ENCODE peak calls at places on chromosomes 4 and X, in seven cellular contexts. M, Y, K, T, Z, Q and P are unnamed samples.

GRCh38 chr4:161696957-161697356 is 466.8 kb downstream of the FSTL5 start:
- DNase-seq in Q (no peak), M (no peak), Y (no peak), K (peak; percentile 10), T (no peak), Z (no peak), P (no peak)

GRCh38 chr4:81919238-81919637 is 447.5 kb upstream of the RASGEF1B start:
- DNase-seq in Q (peak; percentile 4), T (no peak), M (no peak), Z (no peak), K (peak; percentile 60), Y (no peak), P (peak; percentile 13)

GRCh38 chrX:130111220-130111934 is 1.1 kb upstream of the ELF4 start:
- DNase-seq in T (no peak), Y (no peak), Z (no peak), K (peak; percentile 32), Q (peak; percentile 30), M (no peak), P (peak; percentile 42)

GRCh38 chr4:69781458-69782418 is 21.3 kb upstream of the SULT1B1 start:
- DNase-seq in Y (no peak), Z (no peak), T (no peak), K (no peak), M (no peak), Q (no peak), P (no peak)

GRCh38 chr4:27887646-27888045 is 1027.0 kb downstream of the STIM2 start:
- DNase-seq in Q (no peak), T (no peak), K (no peak), Z (no peak), M (no peak), Y (no peak), P (no peak)

GRCh38 chr4:170529760-170530440 is 440.1 kb upstream of the AADAT start:
- DNase-seq in M (no peak), K (no peak), Y (no peak), Q (no peak), T (no peak), Z (no peak), P (no peak)

GRCh38 chr4:113276448-113277158 is 227.2 kb downstream of the ANK2 start:
- DNase-seq in Y (no peak), K (no peak), T (no peak), M (no peak), Q (peak; percentile 70), Z (no peak), P (no peak)

GRCh38 chrX:116318672-116319071 is 117.7 kb upstream of the SLC6A14 start:
- DNase-seq in T (no peak), M (no peak), K (peak; percentile 40), Q (no peak), Y (no peak), Z (no peak), P (peak; percentile 0)

GRCh38 chr4:154720618-154721267 is 23.1 kb upstream of the LRAT start:
- DNase-seq in Y (no peak), T (no peak), M (no peak), Q (no peak), K (no peak), Z (no peak), P (no peak)

GRCh38 chr4:85720736-85721135 is 245.8 kb downstream of the ARHGAP24 start:
- DNase-seq in M (no peak), T (no peak), Y (no peak), Q (peak; percentile 45), Z (no peak), K (peak; percentile 73), P (peak; percentile 16)

GRCh38 chr4:40713798-40714197 is 36.0 kb upstream of the NSUN7 start:
- DNase-seq in Z (no peak), Y (no peak), Q (no peak), M (no peak), T (no peak), K (no peak), P (no peak)

GRCh38 chr4:128513664-128514484 is 226.3 kb upstream of the PGRMC2 start:
- DNase-seq in Z (no peak), Y (no peak), Q (peak; percentile 75), M (no peak), K (no peak), T (no peak), P (no peak)

GRCh38 chrX:68018248-68019203 is 414.8 kb downstream of the OPHN1 start:
- DNase-seq in K (peak; percentile 26), Q (peak; percentile 28), Z (no peak), Y (no peak), T (no peak), M (no peak), P (peak; percentile 4)

GRCh38 chr4:145805490-145805889 is 125.5 kb downstream of the C4orf51 start:
- DNase-seq in Z (no peak), T (no peak), K (peak; percentile 85), Q (no peak), M (no peak), Y (no peak), P (peak; percentile 61)

GRCh38 chr4:83232087-83232486 is 52.5 kb downstream of the COQ2 start:
- DNase-seq in Y (no peak), Z (no peak), T (no peak), M (no peak), Q (no peak), K (no peak), P (no peak)

GRCh38 chrX:43556207-43556606 is 99.9 kb upstream of the MAOA start:
- DNase-seq in M (peak; percentile 33), K (no peak), Q (no peak), T (no peak), Z (no peak), Y (no peak), P (no peak)

GRCh38 chrX:129658429-129658828 is 3.7 kb upstream of the APLN start:
- DNase-seq in K (no peak), Q (no peak), T (no peak), Y (no peak), M (no peak), Z (no peak), P (no peak)

GRCh38 chr4:85774000-85774399 is 299.1 kb downstream of the ARHGAP24 start:
- DNase-seq in Z (no peak), Y (no peak), K (peak; percentile 70), Q (no peak), M (no peak), T (no peak), P (no peak)

GRCh38 chr4:139300431-139301142 is 718 bp upstream of the NAA15 start:
- DNase-seq in T (no peak), Z (no peak), Y (peak; percentile 35), M (no peak), Q (peak; percentile 63), K (peak; percentile 68), P (no peak)